ENCODE peak calls at places on chromosomes 13 and 19, in six cellular contexts. T is thoracic aorta, D is upper lobe of right lung, F is lung, L is OCI-LY7, Q is lower lobe of right lung. Y is an unnamed sample.
A peak's percentile ranks its signal among the peaks of the same experiment; 100 is the strongest.

GRCh38 chr13:32086791-32087441 is 55.3 kb downstream of the FRY start:
- DNase-seq in T (no peak), D (no peak), F (no peak), L (no peak), Q (no peak), Y (no peak)

GRCh38 chr13:30789360-30789862 is 54.1 kb downstream of the ALOX5AP start:
- DNase-seq in T (no peak), D (no peak), F (no peak), L (no peak), Q (no peak), Y (no peak)

GRCh38 chr19:30390356-30390988 is 18.3 kb downstream of the ZNF536 start:
- DNase-seq in T (no peak), D (no peak), F (no peak), L (no peak), Q (no peak), Y (no peak)

GRCh38 chr19:16618248-16618647 is 9.8 kb downstream of the MED26 start:
- DNase-seq in T (no peak), D (no peak), F (no peak), L (peak; percentile 74), Q (no peak), Y (no peak)

GRCh38 chr19:29217591-29217990 is 4.6 kb upstream of the UQCRFS1 start:
- DNase-seq in T (no peak), D (no peak), F (no peak), L (no peak), Q (no peak), Y (no peak)

GRCh38 chr13:77909827-77910226 is 8.8 kb downstream of the EDNRB start:
- DNase-seq in T (no peak), D (no peak), F (no peak), L (no peak), Q (no peak), Y (no peak)

GRCh38 chr19:50030937-50031336 is 5.1 kb downstream of the ZNF473 start:
- DNase-seq in T (no peak), D (no peak), F (no peak), L (no peak), Q (no peak), Y (no peak)

GRCh38 chr13:41196620-41197019 is 2.3 kb upstream of the KBTBD7 start:
- DNase-seq in T (no peak), D (no peak), F (no peak), L (peak; percentile 23), Q (no peak), Y (no peak)

GRCh38 chr19:8361921-8362793 is 1.8 kb upstream of the ANGPTL4 start:
- DNase-seq in T (peak; percentile 94), D (peak; percentile 95), F (peak; percentile 95), L (no peak), Q (peak; percentile 93), Y (peak; percentile 89)

GRCh38 chr19:58566989-58567388 is 6.1 kb downstream of the MZF1 start:
- DNase-seq in T (no peak), D (peak; percentile 44), F (no peak), L (no peak), Q (no peak), Y (peak; percentile 19)

GRCh38 chr19:52206481-52206880 is 16.6 kb downstream of the PPP2R1A start:
- DNase-seq in T (no peak), D (no peak), F (no peak), L (no peak), Q (no peak), Y (no peak)

GRCh38 chr13:110254151-110254679 is 52.7 kb downstream of the COL4A1 start:
- DNase-seq in T (no peak), D (no peak), F (peak; percentile 19), L (no peak), Q (no peak), Y (no peak)

GRCh38 chr13:31631071-31631470 is 108.3 kb upstream of the RXFP2 start:
- DNase-seq in T (no peak), D (no peak), F (no peak), L (no peak), Q (no peak), Y (no peak)

GRCh38 chr13:45542878-45543277 is 72.7 kb downstream of the ERICH6B start:
- DNase-seq in T (no peak), D (no peak), F (no peak), L (no peak), Q (no peak), Y (no peak)

GRCh38 chr13:54078271-54078670 is 1049.7 kb downstream of the OLFM4 start:
- DNase-seq in T (no peak), D (no peak), F (no peak), L (no peak), Q (no peak), Y (no peak)

GRCh38 chr19:10379880-10380310 is 477 bp downstream of the TYK2 start:
- DNase-seq in T (no peak), D (no peak), F (no peak), L (no peak), Q (no peak), Y (no peak)

GRCh38 chr13:93304868-93305613 is 78.4 kb downstream of the GPC6 start:
- DNase-seq in T (no peak), D (no peak), F (no peak), L (no peak), Q (no peak), Y (no peak)

GRCh38 chr13:46039421-46040036 is 13.0 kb downstream of the ZC3H13 start:
- DNase-seq in T (no peak), D (no peak), F (no peak), L (no peak), Q (no peak), Y (no peak)

GRCh38 chr19:1567116-1567847 is 843 bp downstream of the MEX3D start:
- DNase-seq in T (no peak), D (peak; percentile 74), F (no peak), L (no peak), Q (no peak), Y (no peak)

DNA sequence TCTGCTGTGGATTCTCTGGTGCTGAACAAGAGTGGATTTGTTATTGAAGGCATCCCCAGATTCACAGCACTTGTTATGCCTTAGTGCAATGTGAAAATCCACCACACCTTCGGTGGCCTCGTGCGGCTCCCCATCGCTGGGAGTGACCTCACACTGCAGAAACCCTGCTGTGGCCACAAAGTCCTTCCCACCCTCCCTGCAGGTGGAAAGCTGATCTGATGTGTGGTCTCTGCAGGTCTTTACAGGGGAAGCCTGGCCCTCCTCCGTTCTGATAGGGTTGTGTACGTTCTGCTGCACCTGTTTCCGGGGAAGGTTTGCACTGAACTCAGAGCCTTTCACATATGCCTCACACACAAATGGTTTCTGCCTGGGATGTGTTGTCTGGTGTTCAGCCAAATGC is 5.0 kb downstream of the ZNF792 start:
- DNase-seq in T (no peak), D (no peak), F (no peak), L (no peak), Q (no peak), Y (no peak)
- H3K4me3 ChIP-seq in T (no peak overlapping the region), D (no peak overlapping the region), F (no peak overlapping the region), L (no peak overlapping the region), Q (no peak overlapping the region), Y (no peak overlapping the region)

GRCh38 chr13:39107484-39108040 is 69.3 kb downstream of the NHLRC3 start:
- DNase-seq in T (no peak), D (no peak), F (no peak), L (no peak), Q (no peak), Y (no peak)

GRCh38 chr13:39106216-39106995 is 68.2 kb downstream of the NHLRC3 start:
- DNase-seq in T (no peak), D (no peak), F (no peak), L (no peak), Q (no peak), Y (no peak)

GRCh38 chr13:39108746-39109145 is 70.5 kb downstream of the NHLRC3 start:
- DNase-seq in T (no peak), D (no peak), F (no peak), L (no peak), Q (no peak), Y (no peak)

GRCh38 chr13:39102981-39103490 is 64.8 kb downstream of the NHLRC3 start:
- DNase-seq in T (no peak), D (no peak), F (no peak), L (no peak), Q (no peak), Y (no peak)

GRCh38 chr13:39105110-39105509 is 66.9 kb downstream of the NHLRC3 start:
- DNase-seq in T (no peak), D (no peak), F (no peak), L (no peak), Q (no peak), Y (peak; percentile 10)
- TF ChIP-seq CTCF in T (no peak), D (no peak), F (no peak), L (no peak), Q (no peak), Y (no peak)

GRCh38 chr19:47512183-47512947 is 2.5 kb downstream of the NAPA start:
- DNase-seq in T (no peak), D (no peak), F (peak; percentile 76), L (no peak), Q (peak; percentile 65), Y (peak; percentile 91)

GRCh38 chr19:47511681-47512080 is 3.2 kb downstream of the NAPA start:
- DNase-seq in T (no peak), D (no peak), F (no peak), L (no peak), Q (no peak), Y (no peak)

GRCh38 chr19:47511128-47511517 is 3.7 kb downstream of the NAPA start:
- DNase-seq in T (no peak), D (no peak), F (no peak), L (no peak), Q (no peak), Y (no peak)

GRCh38 chr19:47514151-47514868 is 553 bp downstream of the NAPA start:
- DNase-seq in T (no peak), D (no peak), F (no peak), L (no peak), Q (no peak), Y (peak; percentile 51)

DNA sequence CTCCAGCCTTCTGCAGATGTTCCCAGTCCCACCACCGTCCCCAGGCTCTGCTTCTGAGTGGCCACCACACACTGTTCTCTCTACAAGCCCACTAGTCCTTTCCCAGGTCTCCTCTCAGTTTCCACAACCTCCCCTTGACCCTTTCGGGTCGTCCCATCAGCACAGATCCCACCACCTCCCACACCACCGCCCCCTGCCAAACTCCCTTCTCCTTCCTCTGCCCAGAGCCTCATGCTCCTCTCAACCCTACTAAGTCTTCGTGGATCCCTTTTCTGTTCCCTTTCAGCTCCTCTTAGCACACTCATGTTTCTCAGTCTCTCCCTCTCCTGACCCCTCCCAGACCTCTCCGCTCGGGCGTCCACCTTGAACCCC is 1.9 kb downstream of the NAPA start:
- DNase-seq in T (no peak), D (no peak), F (no peak), L (no peak), Q (no peak), Y (no peak)
- H3K4me1 ChIP-seq in T (peaks cover 50% of the 10 kb centered on the region), D (peaks cover 66% of the 10 kb centered on the region), F (peaks cover 38% of the 10 kb centered on the region), L (peaks cover 55% of the 10 kb centered on the region), Q (peaks cover 68% of the 10 kb centered on the region), Y (peaks cover 35% of the 10 kb centered on the region)

GRCh38 chr13:27372896-27373295 is 51.5 kb upstream of the GTF3A start:
- DNase-seq in T (no peak), D (peak; percentile 73), F (peak; percentile 71), L (no peak), Q (peak; percentile 80), Y (peak; percentile 72)

GRCh38 chr13:27371932-27372331 is 52.5 kb upstream of the GTF3A start:
- DNase-seq in T (no peak), D (no peak), F (no peak), L (no peak), Q (no peak), Y (peak; percentile 37)

GRCh38 chr13:27375686-27376326 is 48.6 kb upstream of the GTF3A start:
- DNase-seq in T (no peak), D (no peak), F (peak; percentile 63), L (peak; percentile 58), Q (peak; percentile 61), Y (no peak)

GRCh38 chr13:27374650-27375049 is 49.8 kb upstream of the GTF3A start:
- DNase-seq in T (peak; percentile 26), D (no peak), F (peak; percentile 75), L (peak; percentile 68), Q (peak; percentile 58), Y (no peak)

GRCh38 chr13:27374126-27374613 is 50.2 kb upstream of the GTF3A start:
- DNase-seq in T (no peak), D (no peak), F (no peak), L (no peak), Q (no peak), Y (peak; percentile 57)
- H3K4me3 ChIP-seq in T (no peak overlapping the region), D (no peak overlapping the region), F (no peak overlapping the region), L (no peak overlapping the region), Q (no peak overlapping the region), Y (no peak overlapping the region)

Y was measured in mucosa of descending colon.